ENCODE peak calls at places on chromosomes 2 and 18, in six cellular contexts. C, F, P, O, S and Z are unnamed samples. For H3K27me3 and H3K4me1, the result is how much of the 10 kb centered on the place peaks cover.

GRCh38 chr18:13237073-13237472 is 18.5 kb downstream of the LDLRAD4 start:
- DNase-seq in C (no peak), F (peak), P (no peak), O (no peak), S (no peak), Z (peak)

GRCh38 chr2:120577896-120578295 is 157.8 kb upstream of the GLI2 start:
- DNase-seq in C (no peak), F (no peak), P (no peak), O (no peak), S (no peak), Z (no peak)

GRCh38 chr2:172172513-172173217 is 70.0 kb upstream of the DLX2 start:
- DNase-seq in C (peak), F (peak), P (peak), O (no peak), S (peak), Z (peak)

GRCh38 chr18:11654736-11655604 is 34.1 kb upstream of the GNAL start:
- DNase-seq in C (peak), F (peak), P (no peak), O (peak), S (no peak), Z (no peak)

GRCh38 chr2:135043345-135043744 is 3.9 kb downstream of the MAP3K19 start:
- DNase-seq in C (no peak), F (no peak), P (no peak), O (no peak), S (no peak), Z (no peak)

GRCh38 chr2:239326831-239327535 is 73.8 kb downstream of the HDAC4 start:
- DNase-seq in C (peak), F (no peak), P (no peak), O (no peak), S (peak), Z (no peak)

GRCh38 chr2:222025891-222026271 is 272.9 kb downstream of the PAX3 start:
- DNase-seq in C (no peak), F (no peak), P (no peak), O (no peak), S (no peak), Z (no peak)

GRCh38 chr18:55334875-55335274 is 253.1 kb downstream of the TCF4 start:
- DNase-seq in C (no peak), F (no peak), P (peak), O (no peak), S (no peak), Z (peak)

GRCh38 chr18:34821669-34822210 is 111.6 kb downstream of the DTNA start:
- DNase-seq in C (no peak), F (no peak), P (no peak), O (no peak), S (no peak), Z (no peak)

GRCh38 chr2:7572460-7572859 is 655.2 kb downstream of the RNF144A start:
- DNase-seq in C (no peak), F (no peak), P (no peak), O (no peak), S (no peak), Z (no peak)

DNA sequence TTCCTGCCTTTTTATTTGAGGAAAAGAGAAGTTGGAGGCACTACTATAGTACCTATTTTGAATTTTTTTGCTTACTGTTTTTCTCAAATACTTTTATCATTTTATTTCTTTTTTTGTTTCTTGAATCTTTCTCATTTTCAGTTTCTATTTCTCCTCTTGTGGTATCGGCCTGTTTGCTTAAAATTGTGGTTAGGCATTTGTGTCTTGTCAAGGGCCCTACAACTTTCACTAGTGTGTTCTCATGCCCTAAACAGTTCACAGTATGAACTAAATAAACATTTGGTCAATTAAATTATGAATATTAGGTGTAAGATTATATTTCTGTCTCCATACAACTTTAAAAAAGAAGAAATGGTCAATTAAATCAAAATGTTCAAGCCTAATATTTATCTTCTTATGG is 613.5 kb downstream of the MBD2 start:
- DNase-seq in C (no peak), F (no peak), P (no peak), O (no peak), S (no peak), Z (no peak)
- H3K27me3 ChIP-seq in C (under half), F (under half), P (under half), O (under half), S (under half), Z (under half)

GRCh38 chr18:21366896-21367295 is 124.9 kb downstream of the GREB1L start:
- DNase-seq in C (no peak), F (no peak), P (no peak), O (no peak), S (no peak), Z (no peak)
- H3K4me1 ChIP-seq in C (under half), F (under half), P (under half), O (under half), S (under half), Z (under half)

GRCh38 chr2:98541489-98541888 is 66.8 kb downstream of the COA5 start:
- DNase-seq in C (no peak), F (no peak), P (no peak), O (no peak), S (no peak), Z (no peak)
- TF ChIP-seq CTCF in C (no peak), F (no peak), P (no peak), O (no peak), S (no peak), Z (no peak)

DNA sequence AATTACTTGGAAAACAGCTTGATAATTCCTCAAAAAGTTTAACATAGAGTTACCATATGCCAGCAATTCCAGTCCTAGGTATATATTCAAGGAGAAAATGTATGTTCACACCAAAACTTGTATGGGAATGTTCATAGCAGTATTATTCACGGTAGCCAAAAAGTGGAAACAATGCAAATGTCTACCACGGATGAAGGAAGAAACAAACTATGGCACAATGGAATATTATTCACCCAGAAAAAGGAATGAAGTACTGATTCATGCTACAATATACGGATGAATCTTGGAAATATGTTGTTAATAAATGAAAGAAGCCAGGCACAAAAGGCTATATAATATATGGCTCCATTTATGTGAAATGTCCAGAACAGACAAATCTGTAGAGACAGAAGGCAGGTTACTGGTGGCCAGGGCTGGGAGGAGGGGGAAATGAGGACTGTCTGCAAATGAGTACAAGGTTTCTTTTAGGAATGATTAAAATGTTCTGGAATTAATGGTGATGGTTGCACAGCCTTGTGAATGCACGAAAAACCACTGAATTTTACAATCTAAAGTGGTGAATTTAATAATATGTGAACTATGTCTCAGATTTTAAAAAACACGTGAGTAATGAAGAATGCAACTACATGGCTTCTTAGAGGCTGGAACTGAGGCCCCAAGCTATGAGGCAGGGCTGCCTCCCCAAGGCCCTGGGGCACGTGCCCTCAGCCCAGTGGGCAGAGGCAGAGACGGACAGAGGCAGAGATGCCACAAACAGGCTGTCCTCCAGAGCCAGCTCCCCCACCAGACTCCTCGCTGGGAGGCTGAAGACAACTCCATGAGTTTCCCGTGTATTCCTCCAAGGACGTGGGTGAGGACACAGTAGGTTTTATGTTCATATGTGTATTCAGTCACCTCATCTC is 5.0 kb downstream of the LIMS2 start:
- DNase-seq in C (no peak), F (no peak), P (no peak), O (no peak), S (no peak), Z (no peak)
- H3K27me3 ChIP-seq in C (under half), F (under half), P (under half), O (under half), S (under half), Z (under half)

GRCh38 chr2:225086915-225087314 is 44.6 kb upstream of the DOCK10 start:
- DNase-seq in C (no peak), F (no peak), P (no peak), O (no peak), S (no peak), Z (no peak)
- H3K4me1 ChIP-seq in C (under half), F (under half), P (under half), O (under half), S (under half), Z (under half)

DNA sequence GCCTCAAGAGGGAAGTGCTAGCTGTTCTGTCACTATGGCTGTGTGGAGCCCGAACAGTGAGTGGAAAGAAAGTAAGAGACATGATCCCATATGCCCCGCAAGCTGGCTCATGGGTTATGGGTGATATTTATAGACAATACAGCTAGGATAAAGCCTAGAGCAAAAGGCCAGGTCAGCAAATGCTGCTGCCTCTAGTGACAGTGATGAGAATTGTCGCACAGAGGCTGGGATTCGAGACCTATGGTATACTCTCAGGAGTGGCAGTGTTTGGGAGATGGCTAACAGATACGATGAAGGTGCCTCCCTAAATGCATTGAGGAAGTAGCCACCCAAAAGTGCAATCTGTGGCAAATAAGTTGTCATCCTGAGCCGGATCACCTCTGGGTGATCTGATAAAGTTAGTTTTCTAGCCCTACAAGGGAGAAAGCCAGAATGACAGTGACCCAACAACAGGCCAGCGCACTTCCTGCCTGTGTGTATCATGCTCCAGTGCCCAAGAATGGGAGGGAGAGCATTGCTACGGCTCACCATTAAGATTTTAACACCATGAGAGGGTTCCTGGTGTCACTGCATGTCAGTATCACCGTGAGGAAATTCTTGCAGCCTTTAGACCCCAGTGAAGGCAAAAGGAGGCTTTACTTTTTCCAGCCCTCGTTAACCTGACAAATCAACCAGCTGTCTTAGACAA is 92.3 kb upstream of the TGFA start:
- DNase-seq in C (no peak), F (no peak), P (no peak), O (no peak), S (no peak), Z (no peak)
- TF ChIP-seq CTCF in C (no peak), F (no peak), P (no peak), O (peak), S (no peak), Z (no peak)

GRCh38 chr2:240646900-240647502 is 21.7 kb downstream of the GPR35 start:
- DNase-seq in C (no peak), F (no peak), P (no peak), O (no peak), S (peak), Z (no peak)
- H3K27me3 ChIP-seq in C (under half), F (under half), P (under half), O (under half), S (under half), Z (under half)

GRCh38 chr2:45837812-45838341 is 186.4 kb downstream of the PRKCE start:
- DNase-seq in C (no peak), F (no peak), P (no peak), O (no peak), S (no peak), Z (no peak)
- H3K4me1 ChIP-seq in C (under half), F (under half), P (under half), O (under half), S (under half), Z (under half)